ENCODE peak calls at places on chromosome 21, in four cellular contexts. T, R, B and C are unnamed samples.

GRCh38 chr21:41095983-41096382 is 72.0 kb upstream of the BACE2 start:
- DNase-seq in B (no peak), R (no peak), T (no peak), C (no peak)

GRCh38 chr21:46207920-46208571 is 20.5 kb downstream of the LSS start:
- DNase-seq in T (no peak), R (no peak), B (no peak), C (no peak)

GRCh38 chr21:33940846-33941245 is 25.2 kb upstream of the ATP5PO start:
- DNase-seq in T (no peak), B (no peak), R (no peak), C (no peak)

GRCh38 chr21:46161180-46161799 is 5.9 kb upstream of the FTCD start:
- DNase-seq in B (no peak), R (peak), T (no peak), C (no peak)

GRCh38 chr21:32602099-32602498 is 10.1 kb downstream of the CFAP298 start:
- DNase-seq in R (no peak), T (no peak), B (no peak), C (no peak)

GRCh38 chr21:35563885-35564451 is 496.4 kb downstream of the SETD4 start:
- DNase-seq in R (no peak), B (no peak), T (no peak), C (no peak)

GRCh38 chr21:42021751-42022430 is 11.7 kb upstream of the ZBTB21 start:
- DNase-seq in T (no peak), B (no peak), R (no peak), C (no peak)

GRCh38 chr21:41482321-41482720 is 25.6 kb downstream of the TMPRSS2 start:
- DNase-seq in T (no peak), R (no peak), B (no peak), C (no peak)

GRCh38 chr21:41612674-41613250 is 104.8 kb upstream of the TMPRSS2 start:
- DNase-seq in B (no peak), R (peak), T (peak), C (peak)

GRCh38 chr21:29326914-29327554 is 28.3 kb downstream of the BACH1 start:
- DNase-seq in R (no peak), T (no peak), B (no peak), C (no peak)

GRCh38 chr21:41957991-41958766 is 4.4 kb upstream of the C2CD2 start:
- DNase-seq in B (no peak), R (no peak), T (peak), C (no peak)

GRCh38 chr21:26280715-26281310 is 110.2 kb upstream of the APP start:
- DNase-seq in B (no peak), R (peak), T (no peak), C (peak)

GRCh38 chr21:44296916-44297315 is 2.9 kb upstream of the PFKL start:
- DNase-seq in B (no peak), R (no peak), T (no peak), C (no peak)

GRCh38 chr21:38660333-38661295 is 145.1 kb upstream of the ETS2 start:
- DNase-seq in R (peak), T (no peak), B (no peak), C (no peak)

GRCh38 chr21:36203603-36203889 is 46.9 kb downstream of the DOP1B start:
- DNase-seq in B (peak), R (peak), T (no peak), C (no peak)

GRCh38 chr21:34669149-34669879 is 520 bp downstream of the CLIC6 start:
- DNase-seq in B (no peak), R (peak), T (no peak), C (no peak)

GRCh38 chr21:29887313-29888009 is 52.3 kb downstream of the GRIK1 start:
- DNase-seq in R (no peak), T (no peak), B (no peak), C (no peak)

GRCh38 chr21:14841511-14842472 is 223.0 kb downstream of the NRIP1 start:
- DNase-seq in B (no peak), T (no peak), R (no peak), C (no peak)

GRCh38 chr21:43337901-43338655 is 88.9 kb downstream of the SIK1 start:
- DNase-seq in T (no peak), B (no peak), R (no peak), C (no peak)

GRCh38 chr21:15895142-15896106 is 165.6 kb downstream of the USP25 start:
- DNase-seq in T (no peak), B (no peak), R (no peak), C (no peak)

GRCh38 chr21:44017601-44018000 is 5.5 kb downstream of the TRAPPC10 start:
- DNase-seq in R (no peak), B (no peak), T (peak), C (no peak)

GRCh38 chr21:17454315-17455027 is 58.4 kb upstream of the CXADR start:
- DNase-seq in B (no peak), R (peak), T (peak), C (peak)
- TF ChIP-seq FOXM1 in B (no peak), R (no peak), T (no peak), C (peak)

DNA sequence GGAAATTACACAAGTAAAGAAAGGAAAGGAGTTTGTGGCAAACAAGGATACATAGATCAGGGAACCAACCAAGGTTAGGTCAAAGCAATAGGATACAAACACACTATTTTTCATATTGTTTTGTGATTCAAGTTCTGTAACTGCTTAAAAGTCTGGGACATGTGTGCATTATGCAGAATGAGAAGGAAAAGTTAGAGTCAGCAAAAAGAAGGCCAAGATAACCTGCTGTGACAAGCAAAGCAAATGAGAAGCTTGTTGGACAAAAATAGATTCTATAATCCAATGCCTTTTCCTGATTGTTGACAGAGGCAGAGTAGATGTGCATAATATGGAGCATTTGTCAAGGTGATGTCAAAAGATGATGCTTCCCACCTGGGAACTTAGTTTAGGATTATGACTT is 556.0 kb upstream of the CXADR start:
- DNase-seq in R (no peak), B (no peak), T (no peak), C (no peak)
- TF ChIP-seq FOXM1 in R (no peak), B (no peak), T (no peak), C (no peak)

GRCh38 chr21:21921410-21922232 is 923.4 kb downstream of the NCAM2 start:
- DNase-seq in T (peak), R (peak), B (no peak), C (peak)
- TF ChIP-seq FOXM1 in T (no peak), R (no peak), B (no peak), C (no peak)

DNA sequence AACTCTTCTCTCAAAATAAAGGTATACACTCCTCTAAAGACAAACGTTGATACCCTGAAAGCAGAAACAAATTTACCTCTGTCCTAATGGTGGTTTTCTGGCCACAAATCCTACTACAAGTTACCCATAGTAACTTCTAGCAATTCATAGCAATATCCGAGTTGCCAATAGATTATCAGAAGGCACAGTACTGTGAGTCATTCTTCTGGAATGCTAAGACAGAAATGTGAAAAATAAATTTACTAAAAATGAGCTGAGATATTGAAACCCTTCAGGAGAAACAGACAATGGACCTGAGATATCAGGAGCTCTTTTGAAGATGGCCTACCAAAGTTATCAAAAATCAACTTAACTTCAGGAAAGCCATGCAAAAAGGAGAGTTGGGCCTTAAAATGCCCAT is 715.0 kb upstream of the ADAMTS5 start:
- DNase-seq in R (no peak), B (no peak), T (no peak), C (no peak)
- TF ChIP-seq FOXM1 in R (no peak), B (no peak), T (no peak), C (no peak)